ENCODE peak calls at places on chromosomes 5 and 9, in four cellular contexts. M is posterior cingulate gyrus; L is lung; W is CD4-positive, alpha-beta T cell. B is an unnamed sample.

GRCh38 chr9:121196389-121196788 is 5.3 kb downstream of the RAB14 start:
- DNase-seq in M (no peak), L (no peak), W (no peak), B (no peak)

GRCh38 chr5:149037819-149038218 is 25.0 kb downstream of the SH3TC2 start:
- DNase-seq in M (no peak), L (no peak), W (no peak), B (no peak)

GRCh38 chr9:136587944-136588662 is 42.3 kb upstream of the NOTCH1 start:
- DNase-seq in M (no peak), L (no peak), W (no peak), B (no peak)

GRCh38 chr5:111950660-111951059 is 193.7 kb upstream of the NREP start:
- DNase-seq in M (no peak), L (no peak), W (no peak), B (no peak)

GRCh38 chr9:76216161-76216649 is 178.0 kb downstream of the RFK start:
- DNase-seq in M (no peak), L (no peak), W (no peak), B (no peak)

GRCh38 chr5:108557686-108558085 is 175.8 kb upstream of the FBXL17 start:
- DNase-seq in M (no peak), L (no peak), W (no peak), B (no peak)

GRCh38 chr5:1182633-1183423 is 18.6 kb upstream of the SLC6A19 start:
- DNase-seq in M (peak; percentile 76), L (no peak), W (no peak), B (peak; percentile 79)

GRCh38 chr5:180670586-180671359 is 21.4 kb upstream of the FLT4 start:
- DNase-seq in M (peak; percentile 69), L (peak; percentile 36), W (no peak), B (peak; percentile 49)

GRCh38 chr5:180129291-180130190 is 58.0 kb upstream of the RNF130 start:
- DNase-seq in M (peak; percentile 19), L (no peak), W (no peak), B (no peak)

GRCh38 chr9:21395778-21396717 is 10.8 kb upstream of the IFNA2 start:
- DNase-seq in M (peak; percentile 83), L (no peak), W (peak; percentile 52), B (peak; percentile 38)

GRCh38 chr5:179323026-179323571 is 22.2 kb downstream of the ADAMTS2 start:
- DNase-seq in M (no peak), L (no peak), W (no peak), B (no peak)

GRCh38 chr9:79012561-79012960 is 559.2 kb upstream of the TLE4 start:
- DNase-seq in M (no peak), L (no peak), W (no peak), B (no peak)

GRCh38 chr5:179023528-179024189 is at the start of gene ZNF879:
- DNase-seq in M (peak; percentile 96), L (peak; percentile 95), W (peak; percentile 90), B (peak; percentile 94)

GRCh38 chr5:100676807-100677631 is 141.8 kb downstream of the FAM174A start:
- DNase-seq in M (no peak), L (no peak), W (no peak), B (no peak)

GRCh38 chr9:137619240-137620090 is 660 bp downstream of the EHMT1 start:
- DNase-seq in M (no peak), L (peak; percentile 48), W (no peak), B (no peak)

GRCh38 chr5:81233080-81233634 is at the start of gene CKMT2:
- DNase-seq in M (peak; percentile 53), L (peak; percentile 61), W (no peak), B (peak; percentile 34)

GRCh38 chr9:81032831-81033230 is 656.5 kb downstream of the TLE1 start:
- DNase-seq in M (no peak), L (no peak), W (no peak), B (no peak)